ENCODE peak calls at places on chromosomes 3 and 15, in ten cellular contexts. D, J, T, K, S, Q, V, R, C and P are unnamed samples.
A peak's percentile ranks its signal among the peaks of the same experiment; 100 is the strongest.

GRCh38 chr15:53976844-53977392 is 1.3 kb upstream of the UNC13C start:
- DNase-seq in D (no peak), J (no peak), T (no peak), K (no peak), S (no peak), Q (no peak), V (no peak), R (no peak), C (peak; percentile 25), P (no peak)

GRCh38 chr3:31705726-31706125 is 173.0 kb downstream of the STT3B start:
- DNase-seq in D (no peak), J (no peak), T (no peak), K (no peak), S (no peak), Q (no peak), V (no peak), R (no peak), C (no peak), P (no peak)

GRCh38 chr3:134517796-134518195 is 31.9 kb downstream of the CEP63 start:
- DNase-seq in D (no peak), J (no peak), T (peak; percentile 63), K (no peak), S (no peak), Q (peak; percentile 6), V (peak; percentile 55), R (no peak), C (no peak), P (no peak)

GRCh38 chr15:28114721-28115622 is 15.9 kb upstream of the OCA2 start:
- DNase-seq in D (no peak), J (no peak), T (peak; percentile 74), K (no peak), S (no peak), Q (no peak), V (peak; percentile 67), R (no peak), C (no peak), P (no peak)

GRCh38 chr3:172675371-172676193 is 35.3 kb downstream of the NCEH1 start:
- DNase-seq in D (no peak), J (no peak), T (peak; percentile 73), K (peak; percentile 40), S (no peak), Q (peak; percentile 32), V (peak; percentile 71), R (peak; percentile 55), C (no peak), P (no peak)

GRCh38 chr3:193997228-193998192 is 138.4 kb upstream of the HES1 start:
- DNase-seq in D (no peak), J (no peak), T (no peak), K (no peak), S (no peak), Q (no peak), V (no peak), R (no peak), C (no peak), P (no peak)

GRCh38 chr15:68638953-68639500 is 60.2 kb downstream of the CORO2B start:
- DNase-seq in D (no peak), J (no peak), T (peak; percentile 60), K (no peak), S (no peak), Q (peak; percentile 91), V (peak; percentile 67), R (no peak), C (no peak), P (no peak)

GRCh38 chr3:159260049-159260662 is 458.3 kb downstream of the MFSD1 start:
- DNase-seq in D (no peak), J (peak; percentile 55), T (peak; percentile 89), K (no peak), S (peak; percentile 19), Q (peak; percentile 61), V (peak; percentile 70), R (no peak), C (peak; percentile 23), P (peak; percentile 55)

GRCh38 chr15:95149036-95149435 is 917.7 kb downstream of the MCTP2 start:
- DNase-seq in D (no peak), J (no peak), T (no peak), K (no peak), S (no peak), Q (no peak), V (no peak), R (no peak), C (no peak), P (no peak)

GRCh38 chr3:167740961-167741587 is 5.6 kb downstream of the SERPINI1 start:
- DNase-seq in D (no peak), J (peak; percentile 24), T (peak; percentile 78), K (peak; percentile 29), S (peak; percentile 7), Q (peak; percentile 8), V (peak; percentile 50), R (no peak), C (no peak), P (no peak)

GRCh38 chr3:129058441-129059194 is 2.0 kb upstream of the GP9 start:
- DNase-seq in D (no peak), J (peak; percentile 68), T (no peak), K (no peak), S (no peak), Q (no peak), V (no peak), R (no peak), C (no peak), P (no peak)

DNA sequence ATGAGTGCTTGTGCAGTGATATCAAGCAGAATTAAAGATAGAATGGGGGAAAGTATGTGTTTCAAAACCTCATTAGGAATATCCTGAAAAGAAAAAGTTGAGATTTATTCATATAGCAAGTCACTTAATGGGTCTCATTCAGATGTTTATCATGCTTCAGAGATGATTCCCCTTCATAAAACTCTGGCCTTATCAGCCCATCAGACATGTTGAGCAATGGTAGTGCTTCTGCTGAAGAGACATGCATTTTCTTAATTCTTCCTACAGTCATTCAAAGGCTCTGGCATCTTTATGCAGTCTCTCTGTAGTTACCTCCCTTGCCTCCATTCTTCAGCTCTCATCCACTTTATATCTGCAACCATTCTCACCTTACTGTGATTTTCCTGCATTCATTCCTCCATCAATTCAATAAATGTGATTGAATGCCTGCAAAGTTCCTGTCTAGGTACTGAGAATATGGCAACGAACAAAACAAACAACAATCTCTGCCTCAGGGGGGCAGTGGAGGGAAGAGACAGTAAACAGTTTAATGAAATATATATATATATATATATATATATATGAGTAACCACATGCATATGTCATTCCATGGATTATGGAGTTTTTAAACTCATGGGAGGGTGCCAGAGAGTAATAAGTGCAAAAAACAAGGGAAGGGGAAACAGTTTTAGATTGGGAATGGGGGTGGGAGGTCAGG is 138.5 kb downstream of the NECTIN3 start:
- DNase-seq in D (no peak), J (no peak), T (peak; percentile 79), K (no peak), S (no peak), Q (peak; percentile 76), V (no peak), R (no peak), C (no peak), P (no peak)
- TF ChIP-seq CTCF in D (no peak), J (no peak), T (peak; percentile 30), K (no peak), S (no peak), Q (no peak), V (no peak), R (no peak), C (no peak), P (no peak)

DNA sequence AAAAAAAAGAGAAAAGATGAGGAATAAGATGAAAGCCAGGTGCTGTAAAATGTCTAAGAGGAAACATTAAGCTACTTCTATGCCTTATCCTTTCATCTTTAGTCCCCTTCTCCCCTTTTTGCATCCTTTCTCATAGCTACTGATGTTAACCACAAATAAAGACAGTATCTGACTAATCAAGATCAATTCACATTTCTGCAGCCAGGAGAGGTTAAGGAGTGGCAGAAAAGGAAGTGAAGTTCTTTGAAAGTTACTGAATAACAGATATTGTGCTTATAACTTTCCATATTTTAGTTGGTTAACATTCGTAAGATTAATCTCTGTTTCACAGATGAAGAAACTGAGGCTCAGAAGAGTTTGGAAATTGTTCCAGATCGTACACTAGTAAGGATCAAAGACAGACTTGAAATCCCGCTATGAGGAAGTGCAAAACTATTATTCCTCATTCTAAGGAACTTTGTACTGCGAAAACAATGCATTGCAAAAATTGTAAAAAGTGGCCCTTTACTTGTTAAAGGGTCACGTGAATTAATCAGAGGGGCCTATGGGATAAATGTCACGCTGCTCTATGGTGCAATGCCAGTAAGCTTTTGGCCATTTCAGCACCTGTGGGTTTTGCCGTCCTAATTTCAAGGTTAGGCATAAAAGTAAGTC is 117.7 kb upstream of the GRM7 start:
- DNase-seq in D (no peak), J (no peak), T (no peak), K (no peak), S (no peak), Q (no peak), V (no peak), R (no peak), C (no peak), P (no peak)
- TF ChIP-seq CTCF in D (no peak), J (no peak), T (no peak), K (no peak), S (no peak), Q (no peak), V (no peak), R (no peak), C (no peak), P (no peak)

DNA sequence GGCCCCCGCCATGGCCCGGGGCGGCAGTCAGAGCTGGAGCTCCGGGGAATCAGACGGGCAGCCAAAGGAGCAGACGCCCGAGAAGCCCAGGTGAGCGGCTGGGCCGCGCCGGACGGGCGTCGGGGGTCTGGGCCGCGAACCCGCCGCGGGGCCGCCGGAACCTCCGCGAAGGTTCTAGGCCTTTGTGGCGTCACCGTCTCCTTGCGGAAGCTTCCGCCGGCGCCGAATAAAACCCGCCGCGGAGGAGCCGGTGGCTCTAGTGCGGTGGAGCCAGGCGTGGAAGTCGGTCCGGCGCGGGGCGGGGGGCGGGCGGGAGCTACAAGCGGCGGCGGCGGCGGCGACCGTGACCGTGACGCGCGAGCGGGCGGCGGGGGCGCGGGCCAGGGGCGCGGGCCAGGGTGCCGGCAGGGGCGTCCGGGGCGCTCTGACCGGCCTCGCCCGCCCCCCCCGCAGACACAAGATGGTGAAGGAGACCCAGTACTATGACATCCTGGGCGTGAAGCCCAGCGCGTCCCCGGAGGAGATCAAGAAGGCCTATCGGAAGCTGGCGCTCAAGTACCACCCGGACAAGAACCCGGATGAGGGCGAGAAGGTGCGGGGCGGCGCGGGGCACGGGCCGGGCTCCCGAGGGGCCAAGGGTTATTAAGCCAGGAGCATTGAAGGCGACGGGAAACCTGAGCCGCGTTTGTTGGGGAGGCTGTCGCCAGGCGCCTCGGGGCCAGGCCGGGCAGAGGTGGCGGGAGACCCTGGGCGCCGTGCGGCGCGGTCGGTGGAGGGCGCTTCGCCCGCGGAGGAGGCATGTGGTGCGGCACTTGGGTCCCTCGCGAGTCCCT is at the start of gene DNAJA4:
- DNase-seq in D (no peak), J (peak; percentile 48), T (peak; percentile 52), K (peak; percentile 84), S (no peak), Q (no peak), V (peak; percentile 8), R (no peak), C (no peak), P (no peak)
- TF ChIP-seq CTCF in D (no peak), J (no peak), T (peak; percentile 15), K (no peak), S (no peak), Q (no peak), V (peak; percentile 16), R (peak; percentile 56), C (no peak), P (no peak)

DNA sequence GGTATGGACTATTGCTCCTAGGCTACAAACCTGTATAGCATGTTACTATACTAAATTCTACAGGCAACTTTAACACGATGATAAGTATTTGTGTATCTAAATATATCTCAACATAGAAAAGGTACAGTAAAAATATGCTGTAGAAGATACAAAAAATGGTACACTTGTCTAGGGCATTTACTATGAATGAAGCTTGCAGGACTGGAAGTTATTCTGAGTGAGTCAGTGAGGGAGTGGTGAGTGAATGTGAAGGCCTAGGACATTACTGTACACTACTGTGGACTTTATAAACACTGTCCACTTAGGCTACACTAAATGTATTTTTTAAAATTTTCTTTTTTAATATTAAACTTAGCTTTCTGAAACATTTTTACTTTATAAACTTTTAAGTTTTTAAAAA is 140.5 kb upstream of the SGO1 start:
- DNase-seq in D (no peak), J (no peak), T (no peak), K (no peak), S (no peak), Q (no peak), V (peak; percentile 43), R (no peak), C (no peak), P (no peak)
- TF ChIP-seq CTCF in D (no peak), J (no peak), T (no peak), K (no peak), S (no peak), Q (no peak), V (no peak), R (no peak), C (no peak), P (no peak)